ENCODE peak calls at places on chromosome 2, in four cellular contexts. One of them, this sample, is unnamed. For H3K4me1 and H3K36me3, the result is how much of the 10 kb centered on the place peaks cover.

GRCh38 chr2:42959993-42960834 is 167.8 kb upstream of the HAAO start:
- DNase-seq in IMR-90: no peak
- DNase-seq in H1: no peak
- DNase-seq in astrocyte: no peak
- DNase-seq in this sample: no peak

GRCh38 chr2:99689135-99689742 is 199.4 kb upstream of the REV1 start:
- DNase-seq in IMR-90: no peak
- DNase-seq in H1: no peak
- DNase-seq in astrocyte: no peak
- DNase-seq in this sample: no peak

GRCh38 chr2:8258406-8258805 is 423.4 kb upstream of the ID2 start:
- DNase-seq in IMR-90: no peak
- DNase-seq in H1: no peak
- DNase-seq in astrocyte: no peak
- DNase-seq in this sample: no peak

GRCh38 chr2:241739651-241740050 is 5.2 kb downstream of the D2HGDH start:
- DNase-seq in IMR-90: peak
- DNase-seq in H1: no peak
- DNase-seq in astrocyte: peak
- DNase-seq in this sample: peak

GRCh38 chr2:28404086-28404485 is 11.4 kb downstream of the FOSL2 start:
- DNase-seq in IMR-90: no peak
- DNase-seq in H1: no peak
- DNase-seq in astrocyte: no peak
- DNase-seq in this sample: no peak

GRCh38 chr2:191800874-191801273 is 46.0 kb downstream of the CAVIN2 start:
- DNase-seq in IMR-90: peak
- DNase-seq in H1: no peak
- DNase-seq in astrocyte: no peak
- DNase-seq in this sample: no peak

GRCh38 chr2:152472524-152472923 is 137.6 kb downstream of the FMNL2 start:
- DNase-seq in IMR-90: no peak
- DNase-seq in H1: peak
- DNase-seq in astrocyte: no peak
- DNase-seq in this sample: no peak

GRCh38 chr2:119249855-119250775 is 26.5 kb downstream of the STEAP3 start:
- DNase-seq in IMR-90: no peak
- DNase-seq in H1: no peak
- DNase-seq in astrocyte: no peak
- DNase-seq in this sample: no peak

GRCh38 chr2:8408560-8409460 is 273.0 kb upstream of the ID2 start:
- DNase-seq in IMR-90: no peak
- DNase-seq in H1: no peak
- DNase-seq in astrocyte: no peak
- DNase-seq in this sample: no peak

GRCh38 chr2:156908825-156909224 is 348.7 kb upstream of the GALNT5 start:
- DNase-seq in IMR-90: peak
- DNase-seq in H1: no peak
- DNase-seq in astrocyte: peak
- DNase-seq in this sample: peak

GRCh38 chr2:73059106-73059505 is 12.4 kb downstream of the SFXN5 start:
- DNase-seq in IMR-90: no peak
- DNase-seq in H1: no peak
- DNase-seq in astrocyte: no peak
- DNase-seq in this sample: no peak

GRCh38 chr2:240259201-240259923 is 118.9 kb upstream of the OTOS start:
- DNase-seq in IMR-90: no peak
- DNase-seq in H1: no peak
- DNase-seq in astrocyte: peak
- DNase-seq in this sample: no peak

GRCh38 chr2:134623046-134623445 is 95.8 kb downstream of the TMEM163 start:
- DNase-seq in IMR-90: no peak
- DNase-seq in H1: no peak
- DNase-seq in astrocyte: no peak
- DNase-seq in this sample: no peak

GRCh38 chr2:68448671-68449394 is 18.3 kb downstream of the FBXO48 start:
- DNase-seq in IMR-90: no peak
- DNase-seq in H1: no peak
- DNase-seq in astrocyte: no peak
- DNase-seq in this sample: no peak

GRCh38 chr2:62895632-62896009 is 155.0 kb upstream of the OTX1 start:
- DNase-seq in IMR-90: peak
- DNase-seq in H1: no peak
- DNase-seq in astrocyte: no peak
- DNase-seq in this sample: peak

GRCh38 chr2:47512581-47513083 is 109.7 kb downstream of the MSH2 start:
- DNase-seq in IMR-90: peak
- DNase-seq in H1: no peak
- DNase-seq in astrocyte: no peak
- DNase-seq in this sample: no peak

GRCh38 chr2:127422631-127423475 is 4.6 kb downstream of the PROC start:
- DNase-seq in IMR-90: no peak
- DNase-seq in H1: peak
- DNase-seq in astrocyte: no peak
- DNase-seq in this sample: peak

GRCh38 chr2:227608469-227609338 is 5.9 kb downstream of the SCYGR3 start:
- DNase-seq in IMR-90: no peak
- DNase-seq in H1: no peak
- DNase-seq in astrocyte: no peak
- DNase-seq in this sample: no peak

GRCh38 chr2:216903470-216903869 is 43.6 kb upstream of the TNP1 start:
- DNase-seq in IMR-90: no peak
- DNase-seq in H1: no peak
- DNase-seq in astrocyte: no peak
- DNase-seq in this sample: no peak

GRCh38 chr2:217834057-217834620 is 168.7 kb downstream of the TNS1 start:
- DNase-seq in IMR-90: no peak
- DNase-seq in H1: no peak
- DNase-seq in astrocyte: no peak
- DNase-seq in this sample: no peak

GRCh38 chr2:191217580-191217979 is 27.6 kb upstream of the MYO1B start:
- DNase-seq in IMR-90: peak
- DNase-seq in H1: no peak
- DNase-seq in astrocyte: peak
- DNase-seq in this sample: peak

GRCh38 chr2:221572821-221573429 is 821 bp upstream of the EPHA4 start:
- DNase-seq in IMR-90: peak
- DNase-seq in H1: peak
- DNase-seq in astrocyte: peak
- DNase-seq in this sample: peak

GRCh38 chr2:85053802-85054201 is 79.4 kb upstream of the TCF7L1 start:
- DNase-seq in IMR-90: peak
- DNase-seq in H1: no peak
- DNase-seq in astrocyte: peak
- DNase-seq in this sample: peak

GRCh38 chr2:42086500-42086953 is 38.7 kb downstream of the PKDCC start:
- DNase-seq in IMR-90: peak
- DNase-seq in H1: peak
- DNase-seq in astrocyte: no peak
- DNase-seq in this sample: peak

GRCh38 chr2:207801259-207801658 is 31.6 kb upstream of the FZD5 start:
- DNase-seq in IMR-90: no peak
- DNase-seq in H1: no peak
- DNase-seq in astrocyte: no peak
- DNase-seq in this sample: no peak

GRCh38 chr2:105139556-105140236 is 101.8 kb downstream of the MRPS9 start:
- DNase-seq in IMR-90: no peak
- DNase-seq in H1: no peak
- DNase-seq in astrocyte: peak
- DNase-seq in this sample: peak

GRCh38 chr2:211390506-211390905 is 834.1 kb downstream of the CPS1 start:
- DNase-seq in IMR-90: no peak
- DNase-seq in H1: no peak
- DNase-seq in astrocyte: no peak
- DNase-seq in this sample: no peak

GRCh38 chr2:196431957-196432356 is 207.6 kb upstream of the CCDC150 start:
- DNase-seq in IMR-90: peak
- DNase-seq in H1: no peak
- DNase-seq in astrocyte: no peak
- DNase-seq in this sample: peak

GRCh38 chr2:33529771-33530481 is 53.5 kb downstream of the RASGRP3 start:
- DNase-seq in IMR-90: peak
- DNase-seq in H1: no peak
- DNase-seq in astrocyte: peak
- DNase-seq in this sample: peak

GRCh38 chr2:122180972-122181371 is 425.5 kb downstream of the TSN start:
- DNase-seq in IMR-90: no peak
- DNase-seq in H1: no peak
- DNase-seq in astrocyte: no peak
- DNase-seq in this sample: peak

GRCh38 chr2:129069875-129070594 is 751.4 kb upstream of the HS6ST1 start:
- DNase-seq in IMR-90: no peak
- DNase-seq in H1: no peak
- DNase-seq in astrocyte: no peak
- DNase-seq in this sample: no peak

GRCh38 chr2:143121957-143122356 is 7.3 kb upstream of the ARHGAP15 start:
- DNase-seq in IMR-90: no peak
- DNase-seq in H1: no peak
- DNase-seq in astrocyte: no peak
- DNase-seq in this sample: no peak

GRCh38 chr2:143125647-143126046 is 3.6 kb upstream of the ARHGAP15 start:
- DNase-seq in IMR-90: no peak
- DNase-seq in H1: no peak
- DNase-seq in astrocyte: no peak
- DNase-seq in this sample: no peak

GRCh38 chr2:143128681-143129580 is at the start of gene ARHGAP15:
- DNase-seq in IMR-90: no peak
- DNase-seq in H1: no peak
- DNase-seq in astrocyte: no peak
- DNase-seq in this sample: no peak

GRCh38 chr2:143121079-143121478 is 8.1 kb upstream of the ARHGAP15 start:
- DNase-seq in IMR-90: no peak
- DNase-seq in H1: no peak
- DNase-seq in astrocyte: no peak
- DNase-seq in this sample: no peak

DNA sequence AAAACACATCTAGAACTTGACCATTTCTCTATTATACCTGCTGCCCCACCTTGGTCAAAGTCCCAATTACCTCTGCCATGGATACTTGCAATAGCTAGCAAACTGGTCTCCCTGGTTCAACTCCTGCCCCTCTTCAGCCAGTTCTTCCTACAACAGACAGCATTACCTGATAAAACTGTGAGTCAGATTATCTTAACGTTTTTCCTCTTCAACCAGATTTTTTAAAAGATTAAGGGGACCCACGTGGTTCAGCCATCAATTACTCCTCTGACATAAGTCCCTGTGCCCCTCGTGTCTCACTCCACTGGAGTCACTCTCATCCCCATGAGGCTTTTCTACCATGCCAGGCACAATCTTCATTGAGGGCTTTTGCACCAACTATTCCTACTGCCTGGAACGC is 5.3 kb upstream of the ARHGAP15 start:
- DNase-seq in IMR-90: no peak
- DNase-seq in H1: no peak
- DNase-seq in astrocyte: no peak
- DNase-seq in this sample: no peak
- H3K4me1 ChIP-seq in IMR-90: under half
- H3K4me1 ChIP-seq in H1: under half
- H3K4me1 ChIP-seq in astrocyte: under half
- H3K4me1 ChIP-seq in this sample: under half

DNA sequence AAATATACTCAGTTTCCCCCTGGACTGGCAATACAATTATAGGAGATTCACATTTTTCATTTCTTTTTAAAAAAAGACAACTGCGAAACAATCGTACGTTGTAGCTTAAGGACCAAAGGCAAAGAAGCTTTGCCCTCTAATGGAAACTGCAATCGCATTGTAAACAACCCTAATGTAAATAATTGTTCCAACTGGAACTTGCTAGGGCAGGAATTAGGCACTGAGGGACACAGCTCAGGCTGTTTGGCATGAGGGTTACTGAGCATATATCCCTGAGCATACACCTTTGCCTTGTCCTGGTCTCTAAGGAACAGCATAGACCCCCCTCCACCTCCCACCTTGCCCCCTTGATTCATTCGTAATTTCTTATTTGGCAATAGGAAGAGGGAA is 396.5 kb downstream of the LNPK start:
- DNase-seq in IMR-90: no peak
- DNase-seq in H1: no peak
- DNase-seq in astrocyte: no peak
- DNase-seq in this sample: no peak
- H2AFZ ChIP-seq in IMR-90: no peak
- H2AFZ ChIP-seq in H1: no peak
- H2AFZ ChIP-seq in astrocyte: no peak
- H2AFZ ChIP-seq in this sample: no peak

DNA sequence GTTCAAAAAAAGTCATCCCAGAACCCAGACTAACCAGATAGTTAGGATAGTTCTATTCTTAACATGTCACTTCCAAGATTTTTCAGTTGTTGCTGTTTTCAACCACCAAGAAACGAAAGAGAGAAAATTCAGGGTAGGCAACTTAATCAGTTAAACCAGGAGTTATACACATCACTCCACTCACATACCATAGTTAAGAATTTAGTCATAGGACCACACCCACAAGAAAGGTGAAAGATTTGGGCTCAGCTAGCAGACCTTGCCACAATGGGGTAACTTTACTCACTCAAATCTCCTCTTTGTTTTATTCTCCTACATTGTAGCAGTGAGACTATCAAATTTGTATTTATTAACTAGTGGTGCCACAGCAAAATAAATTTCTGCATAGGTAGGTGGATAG is 473.6 kb downstream of the NUP35 start:
- DNase-seq in IMR-90: no peak
- DNase-seq in H1: no peak
- DNase-seq in astrocyte: no peak
- DNase-seq in this sample: no peak
- H3K36me3 ChIP-seq in IMR-90: under half
- H3K36me3 ChIP-seq in H1: under half
- H3K36me3 ChIP-seq in astrocyte: under half
- H3K36me3 ChIP-seq in this sample: under half

DNA sequence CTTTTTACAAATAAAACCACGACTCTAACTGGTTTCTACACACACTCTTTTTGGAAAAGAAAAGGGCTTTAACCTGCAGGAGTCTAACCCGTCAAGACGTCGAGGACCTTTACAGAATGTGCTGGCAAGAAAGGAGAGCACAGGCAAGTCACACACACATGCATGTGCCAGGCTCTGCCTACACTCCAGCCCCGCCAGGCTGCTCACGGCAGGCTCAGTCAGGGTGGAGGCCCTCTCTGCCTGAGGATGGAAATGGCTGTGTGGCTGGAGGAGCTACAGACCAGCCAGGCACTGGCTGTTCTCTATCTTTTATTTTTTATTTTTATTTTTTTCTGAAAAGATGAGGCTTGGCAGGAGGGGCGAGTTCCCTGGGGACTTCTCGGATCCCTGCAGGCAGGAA is 10.2 kb downstream of the SIX3 start:
- DNase-seq in IMR-90: no peak
- DNase-seq in H1: no peak
- DNase-seq in astrocyte: no peak
- DNase-seq in this sample: peak
- H3K4me1 ChIP-seq in IMR-90: under half
- H3K4me1 ChIP-seq in H1: under half
- H3K4me1 ChIP-seq in astrocyte: under half
- H3K4me1 ChIP-seq in this sample: under half

This sample was measured in GM23248.